ENCODE peak calls at places on chromosome 7, in four cellular contexts. P is cardiac fibroblast, F is foreskin keratinocyte, G is hepatocyte. X is an unnamed sample.

GRCh38 chr7:868189-868486 is 8.2 kb upstream of the GET4 start:
- DNase-seq in G (no peak), F (no peak), P (no peak), X (no peak)

GRCh38 chr7:97770845-97771244 is 39.0 kb downstream of the TAC1 start:
- DNase-seq in G (no peak), F (no peak), P (no peak), X (no peak)

GRCh38 chr7:2802504-2803341 is 41.4 kb downstream of the GNA12 start:
- DNase-seq in F (no peak), G (peak), P (peak), X (no peak)

GRCh38 chr7:36227223-36227622 is 74.2 kb downstream of the EEPD1 start:
- DNase-seq in F (no peak), P (peak), G (peak), X (no peak)

GRCh38 chr7:101125989-101126650 is 784 bp upstream of the SERPINE1 start:
- DNase-seq in P (peak), F (peak), G (peak), X (peak)

GRCh38 chr7:42236266-42237161 is 495 bp downstream of the GLI3 start:
- DNase-seq in F (peak), P (peak), G (peak), X (no peak)

GRCh38 chr7:30062587-30062986 is 34.4 kb downstream of the PLEKHA8 start:
- DNase-seq in P (peak), F (no peak), G (peak), X (no peak)

GRCh38 chr7:149310113-149310836 is 48.3 kb downstream of the ZNF783 start:
- DNase-seq in P (peak), G (peak), F (peak), X (peak)

GRCh38 chr7:149879271-149879711 is 5.5 kb downstream of the ATP6V0E2 start:
- DNase-seq in F (no peak), P (no peak), G (no peak), X (no peak)

GRCh38 chr7:80294321-80294720 is 159.7 kb downstream of the GNAI1 start:
- DNase-seq in G (no peak), P (peak), F (peak), X (no peak)

GRCh38 chr7:114708646-114709045 is 213.2 kb upstream of the MDFIC start:
- DNase-seq in F (no peak), P (no peak), G (no peak), X (no peak)

GRCh38 chr7:104267701-104268368 is 60.0 kb upstream of the ORC5 start:
- DNase-seq in F (no peak), G (no peak), P (peak), X (no peak)

GRCh38 chr7:120554960-120555571 is 282.1 kb downstream of the KCND2 start:
- DNase-seq in P (peak), G (peak), F (peak), X (peak)

GRCh38 chr7:23247101-23247601 is 576 bp downstream of the GPNMB start:
- DNase-seq in P (peak), G (no peak), F (no peak), X (no peak)

GRCh38 chr7:28835800-28836199 is 122.3 kb downstream of the TRIL start:
- DNase-seq in F (no peak), P (peak), G (no peak), X (no peak)

GRCh38 chr7:1274876-1275684 is 42.4 kb downstream of the UNCX start:
- DNase-seq in F (no peak), P (no peak), G (no peak), X (no peak)

GRCh38 chr7:11760372-11760771 is 71.6 kb downstream of the THSD7A start:
- DNase-seq in F (no peak), P (no peak), G (peak), X (no peak)

GRCh38 chr7:124840435-124840834 is 74.8 kb upstream of the GPR37 start:
- DNase-seq in P (no peak), F (no peak), G (peak), X (no peak)
- TF ChIP-seq CTCF in P (no peak), F (peak), G (peak), X (no peak)

GRCh38 chr7:135299245-135299644 is 65.6 kb downstream of the STRA8 start:
- DNase-seq in F (no peak), G (no peak), P (no peak), X (no peak)

GRCh38 chr7:135300913-135301765 is 67.5 kb downstream of the STRA8 start:
- DNase-seq in G (no peak), F (no peak), P (peak), X (no peak)
- TF ChIP-seq CTCF in G (no peak), F (no peak), P (no peak), X (no peak)

DNA sequence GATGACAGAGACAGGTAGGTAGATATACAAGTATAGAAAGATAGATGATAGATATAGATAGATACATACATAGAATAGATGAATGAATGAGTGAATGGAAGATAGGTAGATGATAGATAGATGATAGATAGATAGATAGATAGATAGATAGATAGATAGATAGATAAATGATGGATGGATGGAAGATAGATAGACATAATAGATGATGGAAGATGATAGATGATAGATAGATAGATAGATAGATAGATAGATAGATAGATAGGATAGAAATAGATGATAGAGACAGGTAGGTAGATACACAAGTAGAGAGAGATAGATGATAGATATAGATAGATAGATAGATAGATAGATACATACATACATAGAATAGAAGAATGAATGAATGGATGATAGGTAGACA is 510.1 kb upstream of the AUTS2 start:
- DNase-seq in F (no peak), G (no peak), P (no peak), X (no peak)
- TF ChIP-seq CTCF in F (no peak), G (no peak), P (no peak), X (no peak)

DNA sequence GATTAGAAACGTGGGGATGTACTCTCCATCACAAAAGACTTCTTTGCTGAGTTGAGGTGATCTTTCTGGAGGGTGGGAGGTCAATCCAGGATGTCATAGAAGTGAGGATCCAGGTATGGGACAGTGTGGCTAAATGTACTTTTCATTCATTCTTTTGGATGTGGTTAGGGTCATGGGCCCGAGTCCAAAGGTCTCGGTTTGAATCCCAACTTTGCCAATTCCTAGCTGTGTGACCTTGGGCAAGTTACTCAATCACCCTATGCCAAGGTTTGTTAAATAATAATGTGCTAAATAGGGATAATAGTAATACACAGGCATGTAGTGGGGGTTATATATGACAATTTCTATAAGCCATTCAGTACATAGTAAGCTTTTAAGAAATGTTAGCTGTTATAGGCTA is 91.4 kb downstream of the SAMD9 start:
- DNase-seq in P (no peak), F (no peak), G (no peak), X (no peak)
- TF ChIP-seq CTCF in P (no peak), F (no peak), G (no peak), X (no peak)

DNA sequence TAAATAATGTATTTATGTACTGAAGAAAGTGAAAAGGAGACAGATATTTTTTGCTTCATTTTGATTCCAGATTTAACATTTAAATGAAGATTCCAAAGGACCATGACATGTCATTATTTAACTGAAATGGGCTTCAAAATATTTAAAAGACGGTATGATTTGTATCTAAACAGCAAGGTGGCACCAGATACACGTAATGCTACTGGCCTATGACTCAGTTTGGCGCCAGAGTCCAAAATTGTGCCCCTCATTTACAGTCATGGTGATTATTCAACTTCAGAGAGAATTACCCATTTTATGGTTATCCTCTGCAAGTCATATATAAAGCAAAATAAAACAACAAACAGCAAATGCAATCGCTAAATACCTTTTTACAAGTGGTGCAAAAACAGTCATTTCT is 94.5 kb downstream of the ETV1 start:
- DNase-seq in P (no peak), F (no peak), G (no peak), X (no peak)
- TF ChIP-seq CTCF in P (no peak), F (no peak), G (no peak), X (no peak)

DNA sequence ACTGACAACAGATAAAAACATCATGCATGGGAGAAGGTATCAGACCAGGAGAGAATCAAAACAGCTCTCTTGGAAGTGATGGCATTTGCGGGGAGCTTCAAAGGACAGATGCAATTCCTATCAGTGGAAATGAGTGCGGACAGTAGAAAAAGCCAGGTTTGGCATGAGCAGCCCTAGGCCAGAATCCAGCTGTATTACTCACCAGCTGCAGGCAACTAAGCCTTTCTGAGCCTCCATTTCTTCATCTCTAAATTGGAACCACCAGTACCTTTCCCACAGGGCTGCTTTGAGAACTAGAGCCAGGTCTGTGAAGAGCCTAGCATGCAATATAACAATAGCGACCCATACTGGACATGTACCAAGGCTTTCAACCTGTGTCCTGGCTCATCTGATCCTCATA is 101.0 kb downstream of the GSAP start:
- DNase-seq in F (no peak), G (no peak), P (peak), X (no peak)
- TF ChIP-seq CTCF in F (no peak), G (no peak), P (no peak), X (no peak)

GRCh38 chr7:124155400-124156022 is 122.6 kb upstream of the TMEM229A start:
- DNase-seq in G (peak), F (peak), P (peak), X (no peak)
- TF ChIP-seq CTCF in G (peak), F (peak), P (peak), X (peak)

GRCh38 chr7:138161600-138162081 is 85.4 kb downstream of the AKR1D1 start:
- DNase-seq in G (peak), F (peak), P (peak), X (peak)
- TF ChIP-seq CTCF in G (peak), F (peak), P (peak), X (peak)

GRCh38 chr7:4209126-4209525 is 473.0 kb upstream of the FOXK1 start:
- DNase-seq in G (no peak), F (no peak), P (no peak), X (no peak)
- TF ChIP-seq CTCF in G (no peak), F (no peak), P (no peak), X (no peak)

GRCh38 chr7:94907420-94908203 is at the start of gene PPP1R9A:
- DNase-seq in G (peak), P (no peak), F (no peak), X (no peak)
- TF ChIP-seq CTCF in G (peak), P (peak), F (no peak), X (peak)